ENCODE peak calls at places on chromosomes 2 and 18, in ten cellular contexts. W is sigmoid colon, P is Peyer's patch, S is right lobe of liver, K is adrenal gland, X is uterus, T is esophagus muscularis mucosa, J is spleen, Y is testis, H is gastrocnemius medialis. Q is an unnamed sample.

GRCh38 chr2:73822276-73822675 is 6.5 kb upstream of the STAMBP start:
- DNase-seq in W (no peak), J (no peak), Y (no peak), H (no peak), P (no peak), S (no peak), T (no peak), X (no peak), K (no peak), Q (no peak)

GRCh38 chr2:12430036-12430795 is 286.5 kb upstream of the TRIB2 start:
- DNase-seq in J (no peak), S (no peak), H (no peak), W (no peak), K (no peak), Y (no peak), X (no peak), P (no peak), T (no peak), Q (no peak)

GRCh38 chr2:233470839-233471238 is 95.7 kb downstream of the USP40 start:
- DNase-seq in K (no peak), P (peak; percentile 41), Y (no peak), T (no peak), S (peak; percentile 54), X (no peak), H (peak; percentile 13), W (peak; percentile 64), J (no peak), Q (no peak)

GRCh38 chr2:134536312-134536711 is 182.5 kb downstream of the TMEM163 start:
- DNase-seq in K (no peak), S (no peak), W (no peak), X (no peak), T (no peak), H (no peak), Y (no peak), J (no peak), P (no peak), Q (no peak)

GRCh38 chr2:104539649-104540048 is 314.3 kb upstream of the POU3F3 start:
- DNase-seq in P (no peak), J (no peak), S (no peak), X (no peak), T (no peak), H (no peak), Y (no peak), W (no peak), K (no peak), Q (no peak)

GRCh38 chr2:239936838-239937581 is 88.1 kb downstream of the NDUFA10 start:
- DNase-seq in K (no peak), J (peak; percentile 38), S (peak; percentile 19), W (peak; percentile 54), Y (peak; percentile 11), P (peak; percentile 26), X (peak; percentile 5), H (peak; percentile 46), T (no peak), Q (no peak)

GRCh38 chr2:159904127-159904564 is 106.1 kb upstream of the CD302 start:
- DNase-seq in T (no peak), W (no peak), X (no peak), S (peak; percentile 65), K (peak; percentile 21), J (peak; percentile 93), H (no peak), Y (no peak), P (peak; percentile 58), Q (no peak)

GRCh38 chr2:215435261-215435808 is 533 bp downstream of the FN1 start:
- DNase-seq in Y (peak; percentile 32), J (peak; percentile 76), S (no peak), K (peak; percentile 15), P (peak; percentile 47), W (peak; percentile 79), T (no peak), H (no peak), X (peak; percentile 57), Q (no peak)

GRCh38 chr18:43159091-43159490 is 43.6 kb upstream of the RIT2 start:
- DNase-seq in K (no peak), P (no peak), S (no peak), H (no peak), T (no peak), W (no peak), X (no peak), J (no peak), Y (no peak), Q (no peak)

GRCh38 chr2:10750610-10751009 is 29.2 kb downstream of the ATP6V1C2 start:
- DNase-seq in W (no peak), S (no peak), H (no peak), X (no peak), K (no peak), T (no peak), Y (no peak), J (no peak), P (no peak), Q (no peak)

GRCh38 chr2:131521961-131522781 is 5.5 kb upstream of the CCDC74A start:
- DNase-seq in P (peak; percentile 43), W (peak; percentile 62), S (no peak), H (no peak), J (peak; percentile 76), T (no peak), Y (peak; percentile 76), K (peak; percentile 72), X (no peak), Q (no peak)

GRCh38 chr2:236125541-236125940 is 42.6 kb downstream of the GBX2 start:
- DNase-seq in T (no peak), K (no peak), J (no peak), P (no peak), S (peak; percentile 9), X (no peak), Y (no peak), W (no peak), H (no peak), Q (no peak)

GRCh38 chr2:217756375-217757107 is 246.3 kb downstream of the TNS1 start:
- DNase-seq in H (peak; percentile 39), P (peak; percentile 75), K (peak; percentile 86), S (peak; percentile 72), T (no peak), X (peak; percentile 79), W (peak; percentile 87), J (peak; percentile 88), Y (peak; percentile 81), Q (peak; percentile 65)

GRCh38 chr2:108616290-108616689 is 82.0 kb downstream of the LIMS1 start:
- DNase-seq in X (no peak), H (no peak), T (no peak), S (no peak), K (no peak), Y (no peak), W (no peak), J (no peak), P (no peak), Q (no peak)

GRCh38 chr18:21194871-21195771 is 46.9 kb upstream of the GREB1L start:
- DNase-seq in K (no peak), Y (no peak), T (no peak), S (no peak), H (no peak), X (no peak), P (no peak), W (no peak), J (no peak), Q (no peak)

GRCh38 chr2:69716555-69717120 is 25.3 kb upstream of the ANXA4 start:
- DNase-seq in K (no peak), J (no peak), P (no peak), H (no peak), W (no peak), Y (no peak), X (no peak), T (no peak), S (no peak), Q (no peak)

GRCh38 chr2:25851740-25852503 is 26.4 kb downstream of the ASXL2 start:
- DNase-seq in S (peak; percentile 64), X (no peak), K (no peak), W (no peak), P (no peak), H (no peak), J (no peak), Y (no peak), T (no peak), Q (no peak)

GRCh38 chr18:78636260-78636659 is 343.4 kb upstream of the SALL3 start:
- DNase-seq in H (no peak), X (no peak), J (no peak), P (no peak), S (no peak), Y (no peak), K (no peak), W (no peak), T (no peak), Q (no peak)
- H3K4me3 ChIP-seq in H (no peak overlapping the region), X (no peak overlapping the region), J (no peak overlapping the region), P (no peak overlapping the region), S (no peak overlapping the region), Y (no peak overlapping the region), K (no peak overlapping the region), W (no peak overlapping the region), T (no peak overlapping the region), Q (no peak overlapping the region)

DNA sequence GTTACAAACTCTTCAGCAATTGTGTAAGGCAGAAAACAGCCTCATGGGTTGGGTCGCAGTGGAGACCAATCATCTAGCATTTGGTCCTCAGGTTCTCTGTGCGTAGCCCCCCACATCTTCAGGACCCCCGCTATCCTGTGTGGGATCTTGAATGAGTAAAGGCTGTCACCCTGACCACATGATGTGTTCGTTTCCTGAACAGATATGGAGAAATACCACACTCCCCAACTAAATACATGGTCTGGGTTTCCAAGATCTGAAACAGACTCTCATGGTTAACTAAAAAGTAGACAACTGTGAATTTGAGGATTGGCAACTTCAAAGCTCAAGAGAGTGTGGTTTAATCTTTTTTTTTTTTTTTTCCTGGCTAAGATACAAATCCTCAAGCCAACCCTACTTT is 23.2 kb downstream of the DOCK10 start:
- DNase-seq in S (no peak), Y (no peak), P (no peak), K (no peak), T (no peak), H (no peak), W (no peak), J (no peak), X (no peak), Q (no peak)
- TF ChIP-seq POLR2A in S (no peak), Y (no peak), P (no peak), K (no peak), T (no peak), H (no peak), W (no peak), J (no peak), X (no peak), Q (no peak)

DNA sequence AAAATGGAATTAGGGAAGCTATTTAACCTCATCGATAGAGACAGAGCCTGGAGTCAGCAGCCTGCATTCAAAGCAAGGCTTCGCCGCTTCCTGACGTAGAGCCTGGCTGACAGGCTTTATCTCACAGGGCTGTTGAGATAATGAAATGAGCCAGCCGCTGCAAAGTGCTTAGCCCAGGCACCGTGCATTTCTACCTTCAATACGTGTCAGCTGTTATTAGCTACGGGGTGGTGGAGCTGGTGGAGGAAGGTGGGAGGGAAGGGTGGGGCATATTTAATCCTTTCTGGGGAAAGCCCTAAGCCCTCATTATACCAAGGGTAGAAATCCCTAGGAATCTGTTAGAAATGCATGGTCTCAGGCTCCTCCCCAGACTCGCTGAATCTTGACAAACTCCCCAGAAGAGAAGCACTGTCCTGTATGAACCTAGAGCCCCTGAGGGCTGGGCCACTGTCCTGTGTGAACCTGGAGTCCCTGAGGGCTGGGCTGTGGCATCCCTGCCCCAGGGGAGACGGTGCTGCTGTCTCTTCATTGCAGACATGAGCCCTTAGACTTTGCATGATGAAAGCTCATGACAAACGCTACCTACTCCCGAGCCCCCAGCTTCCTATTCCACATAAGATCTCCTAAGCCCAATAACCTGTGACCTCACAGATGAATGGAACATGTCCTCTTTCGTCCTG is 72.4 kb downstream of the ALPK2 start:
- DNase-seq in X (no peak), Y (peak; percentile 67), W (no peak), S (no peak), H (peak; percentile 56), T (no peak), P (no peak), K (no peak), J (no peak), Q (no peak)
- H3K27ac ChIP-seq in X (no peak overlapping the region), Y (no peak overlapping the region), W (no peak overlapping the region), S (no peak overlapping the region), H (peak overlapping the region; percentile 87), T (no peak overlapping the region), P (peak overlapping the region; percentile 60), K (no peak overlapping the region), J (no peak overlapping the region), Q (no peak overlapping the region)

GRCh38 chr18:3014501-3015202 is 1.7 kb upstream of the LPIN2 start:
- DNase-seq in J (no peak), P (no peak), K (no peak), T (no peak), S (no peak), W (no peak), Y (no peak), H (no peak), X (no peak), Q (no peak)
- H3K4me3 ChIP-seq in J (peak overlapping the region; percentile 40), P (no peak overlapping the region), K (no peak overlapping the region), T (no peak overlapping the region), S (no peak overlapping the region), W (no peak overlapping the region), Y (no peak overlapping the region), H (no peak overlapping the region), X (no peak overlapping the region), Q (peak overlapping the region; percentile 87)